ENCODE peak calls at places on chromosomes 5 and 9, in ten cellular contexts. O is WTC11; R is hypothalamus; Z is heart right ventricle; B is pulmonary artery endothelial cell; C is T-helper 2 cell; Q is iris pigment epithelial cell; T is dermis blood vessel endothelial cell; S is stimulated activated CD4-positive, alpha-beta T cell treated with anti-CD3 and anti-CD28 coated beads, Interleukin-1b, Interleukin-23, amount 100 ng/mL, for 48 hours; E is glomerular endothelial cell. P is an unnamed sample.

GRCh38 chr9:72390896-72391295 is 25.9 kb upstream of the ZFAND5 start:
- DNase-seq in O (no peak), R (no peak), Z (no peak), B (no peak), C (no peak), Q (no peak), T (no peak), S (no peak), E (no peak), P (no peak)

GRCh38 chr5:120817044-120817985 is 353.2 kb downstream of the PRR16 start:
- DNase-seq in O (peak), R (no peak), Z (no peak), B (no peak), C (no peak), Q (peak), T (peak), S (no peak), E (peak), P (peak)

GRCh38 chr5:28809811-28810750 is 1771.7 kb upstream of the CDH9 start:
- DNase-seq in O (no peak), R (no peak), Z (no peak), B (no peak), C (no peak), Q (no peak), T (no peak), S (no peak), E (no peak), P (no peak)

GRCh38 chr9:130451509-130452388 is 7.0 kb downstream of the ASS1 start:
- DNase-seq in O (peak), R (no peak), Z (peak), B (peak), C (no peak), Q (peak), T (peak), S (no peak), E (peak), P (peak)

GRCh38 chr5:1177826-1178528 is 23.4 kb upstream of the SLC6A19 start:
- DNase-seq in O (no peak), R (no peak), Z (no peak), B (no peak), C (no peak), Q (no peak), T (no peak), S (no peak), E (no peak), P (no peak)

GRCh38 chr5:65539827-65540226 is 23.1 kb downstream of the CENPK start:
- DNase-seq in O (no peak), R (no peak), Z (no peak), B (no peak), C (no peak), Q (peak), T (peak), S (no peak), E (no peak), P (no peak)

GRCh38 chr9:4741365-4742031 is 496 bp upstream of the AK3 start:
- DNase-seq in O (peak), R (no peak), Z (peak), B (no peak), C (no peak), Q (peak), T (peak), S (no peak), E (no peak), P (peak)

GRCh38 chr5:136132087-136132486 is 558 bp upstream of the SMAD5 start:
- DNase-seq in O (peak), R (no peak), Z (peak), B (no peak), C (peak), Q (peak), T (no peak), S (no peak), E (no peak), P (no peak)

GRCh38 chr5:27124590-27124989 is 86.2 kb upstream of the CDH9 start:
- DNase-seq in O (no peak), R (no peak), Z (no peak), B (no peak), C (no peak), Q (peak), T (no peak), S (no peak), E (no peak), P (no peak)

GRCh38 chr5:1255081-1255561 is 29.9 kb downstream of the SLC6A18 start:
- DNase-seq in O (no peak), R (no peak), Z (no peak), B (no peak), C (peak), Q (no peak), T (no peak), S (peak), E (no peak), P (no peak)

GRCh38 chr5:180007582-180007981 is 64.0 kb downstream of the RNF130 start:
- DNase-seq in O (peak), R (no peak), Z (peak), B (no peak), C (no peak), Q (no peak), T (no peak), S (no peak), E (no peak), P (no peak)

GRCh38 chr5:93186031-93186682 is 394.9 kb downstream of the NR2F1-AS1 start:
- DNase-seq in O (no peak), R (no peak), Z (no peak), B (peak), C (no peak), Q (peak), T (peak), S (no peak), E (no peak), P (no peak)

GRCh38 chr9:131657456-131657855 is 82.4 kb downstream of the RAPGEF1 start:
- DNase-seq in O (no peak), R (no peak), Z (no peak), B (no peak), C (peak), Q (no peak), T (no peak), S (no peak), E (no peak), P (no peak)

GRCh38 chr5:69105996-69106906 is 12.4 kb downstream of the SLC30A5 start:
- DNase-seq in O (no peak), R (no peak), Z (no peak), B (no peak), C (no peak), Q (no peak), T (no peak), S (no peak), E (no peak), P (no peak)

GRCh38 chr5:134642931-134643530 is 5.6 kb upstream of the SEC24A start:
- DNase-seq in O (no peak), R (no peak), Z (no peak), B (no peak), C (no peak), Q (no peak), T (no peak), S (no peak), E (no peak), P (no peak)

GRCh38 chr5:139443766-139444473 is 4.6 kb upstream of the DNAJC18 start:
- DNase-seq in O (no peak), R (no peak), Z (no peak), B (no peak), C (peak), Q (peak), T (peak), S (no peak), E (no peak), P (no peak)

GRCh38 chr5:107887181-107887580 is 216.4 kb upstream of the EFNA5 start:
- DNase-seq in O (no peak), R (no peak), Z (no peak), B (no peak), C (no peak), Q (no peak), T (peak), S (no peak), E (no peak), P (no peak)

GRCh38 chr9:16106211-16106610 is 553.4 kb downstream of the CCDC171 start:
- DNase-seq in O (no peak), R (no peak), Z (no peak), B (no peak), C (no peak), Q (no peak), T (no peak), S (no peak), E (no peak), P (no peak)

GRCh38 chr9:128550770-128551651 is 1.4 kb upstream of the SPTAN1 start:
- DNase-seq in O (peak), R (peak), Z (peak), B (no peak), C (no peak), Q (peak), T (peak), S (no peak), E (no peak), P (peak)

GRCh38 chr9:87071473-87071872 is 124.2 kb upstream of the GAS1 start:
- DNase-seq in O (no peak), R (no peak), Z (no peak), B (no peak), C (no peak), Q (no peak), T (no peak), S (no peak), E (no peak), P (no peak)

GRCh38 chr5:133393776-133394476 is 218.4 kb downstream of the FSTL4 start:
- DNase-seq in O (no peak), R (no peak), Z (no peak), B (no peak), C (no peak), Q (no peak), T (no peak), S (no peak), E (no peak), P (peak)

GRCh38 chr5:64682608-64683007 is 7.7 kb upstream of the SHISAL2B start:
- DNase-seq in O (peak), R (no peak), Z (no peak), B (no peak), C (no peak), Q (no peak), T (no peak), S (no peak), E (no peak), P (peak)

GRCh38 chr9:121566401-121567141 is 66.9 kb upstream of the GGTA1 start:
- DNase-seq in O (no peak), R (no peak), Z (peak), B (no peak), C (no peak), Q (peak), T (peak), S (no peak), E (no peak), P (no peak)

GRCh38 chr5:69024241-69024651 is 69.6 kb upstream of the SLC30A5 start:
- DNase-seq in O (peak), R (no peak), Z (no peak), B (peak), C (no peak), Q (peak), T (peak), S (no peak), E (no peak), P (peak)

GRCh38 chr9:137077758-137078693 is 709 bp downstream of the UAP1L1 start:
- DNase-seq in O (peak), R (no peak), Z (peak), B (no peak), C (peak), Q (no peak), T (peak), S (no peak), E (no peak), P (no peak)

GRCh38 chr9:130541533-130541932 is 37.8 kb upstream of the FUBP3 start:
- DNase-seq in O (no peak), R (no peak), Z (no peak), B (no peak), C (no peak), Q (no peak), T (no peak), S (no peak), E (no peak), P (no peak)

GRCh38 chr9:18920141-18920611 is 112.8 kb downstream of the SAXO1 start:
- DNase-seq in O (no peak), R (no peak), Z (no peak), B (no peak), C (no peak), Q (peak), T (no peak), S (no peak), E (no peak), P (no peak)

GRCh38 chr9:96052703-96053102 is 177.2 kb downstream of the ERCC6L2 start:
- DNase-seq in O (no peak), R (no peak), Z (no peak), B (no peak), C (no peak), Q (peak), T (no peak), S (no peak), E (no peak), P (no peak)

GRCh38 chr9:95508968-95509850 is 7.6 kb downstream of the PTCH1 start:
- DNase-seq in O (peak), R (peak), Z (peak), B (peak), C (peak), Q (peak), T (peak), S (peak), E (no peak), P (peak)

GRCh38 chr5:180313677-180314076 is 21.8 kb upstream of the MAPK9 start:
- DNase-seq in O (peak), R (no peak), Z (peak), B (peak), C (no peak), Q (no peak), T (peak), S (peak), E (no peak), P (no peak)

GRCh38 chr5:132016721-132017250 is 5.3 kb upstream of the ACSL6 start:
- DNase-seq in O (no peak), R (no peak), Z (no peak), B (no peak), C (no peak), Q (no peak), T (no peak), S (no peak), E (no peak), P (no peak)

GRCh38 chr5:150587830-150588494 is 52.5 kb upstream of the SYNPO start:
- DNase-seq in O (no peak), R (no peak), Z (no peak), B (no peak), C (no peak), Q (no peak), T (no peak), S (no peak), E (no peak), P (no peak)

GRCh38 chr5:144122081-144122480 is 48.4 kb downstream of the YIPF5 start:
- DNase-seq in O (no peak), R (no peak), Z (no peak), B (no peak), C (no peak), Q (no peak), T (no peak), S (no peak), E (no peak), P (no peak)

GRCh38 chr9:128558431-128559310 is 6.3 kb downstream of the SPTAN1 start:
- DNase-seq in O (no peak), R (peak), Z (peak), B (peak), C (peak), Q (peak), T (peak), S (peak), E (peak), P (no peak)